ENCODE peak calls at places on chromosomes 11 and 22, in six cellular contexts. L is Caco-2, F is heart left ventricle, C is body of pancreas, X is GM23248, S is psoas muscle. U is an unnamed sample.
A peak's percentile ranks its signal among the peaks of the same experiment; 100 is the strongest.

GRCh38 chr22:20175597-20175900 is 24.7 kb upstream of the CCDC188 start:
- DNase-seq in S (no peak), X (peak; percentile 25), L (no peak), C (no peak), F (no peak), U (no peak)

GRCh38 chr22:34437140-34437539 is 516.9 kb upstream of the LARGE1 start:
- DNase-seq in F (no peak), S (no peak), C (no peak), L (no peak), X (no peak), U (no peak)

GRCh38 chr11:2728663-2729332 is 29.0 kb upstream of the KCNQ1OT1 start:
- DNase-seq in F (no peak), X (no peak), C (peak; percentile 70), S (no peak), L (no peak), U (no peak)

GRCh38 chr11:47464479-47464878 is 15.5 kb upstream of the RAPSN start:
- DNase-seq in S (no peak), L (no peak), X (peak; percentile 49), C (no peak), F (no peak), U (no peak)

GRCh38 chr11:35012467-35013191 is 96.2 kb downstream of the PDHX start:
- DNase-seq in X (no peak), F (no peak), L (no peak), C (no peak), S (no peak), U (no peak)

GRCh38 chr11:64489831-64490441 is 101.1 kb upstream of the SLC22A12 start:
- DNase-seq in F (no peak), S (peak; percentile 66), C (peak; percentile 44), L (peak; percentile 80), X (peak; percentile 70), U (peak; percentile 69)

GRCh38 chr11:64245797-64246623 is 733 bp downstream of the PPP1R14B start:
- DNase-seq in X (peak; percentile 98), C (peak; percentile 91), L (peak; percentile 72), F (peak; percentile 94), S (peak; percentile 94), U (peak; percentile 76)

GRCh38 chr11:22725079-22725478 is 58.7 kb downstream of the GAS2 start:
- DNase-seq in L (no peak), F (no peak), C (no peak), X (no peak), S (no peak), U (no peak)

GRCh38 chr11:130313383-130314183 is 1.1 kb downstream of the ZBTB44 start:
- DNase-seq in L (no peak), F (no peak), C (no peak), S (no peak), X (peak; percentile 40), U (no peak)

GRCh38 chr11:34053161-34053686 is 1.7 kb downstream of the CAPRIN1 start:
- DNase-seq in L (peak; percentile 78), F (peak; percentile 77), S (peak; percentile 78), C (peak; percentile 62), X (peak; percentile 91), U (peak; percentile 87)

GRCh38 chr11:131898872-131899400 is 528.5 kb downstream of the NTM start:
- DNase-seq in L (no peak), F (no peak), S (no peak), C (no peak), X (no peak), U (no peak)

GRCh38 chr22:41636467-41636866 is 15.4 kb downstream of the XRCC6 start:
- DNase-seq in X (peak; percentile 87), C (no peak), S (peak; percentile 82), F (peak; percentile 69), L (no peak), U (no peak)

GRCh38 chr22:19657252-19658056 is 56.8 kb upstream of the SEPTIN5 start:
- DNase-seq in X (no peak), L (no peak), C (no peak), F (no peak), S (no peak), U (no peak)

GRCh38 chr22:41511521-41511968 is 32.7 kb downstream of the POLR3H start:
- DNase-seq in X (no peak), S (peak; percentile 54), F (peak; percentile 72), C (no peak), L (no peak), U (no peak)

GRCh38 chr11:44680982-44681597 is 45.7 kb upstream of the TSPAN18 start:
- DNase-seq in S (no peak), F (no peak), L (no peak), X (peak; percentile 22), C (no peak), U (no peak)

GRCh38 chr22:36303115-36303467 is 50.2 kb downstream of the APOL1 start:
- DNase-seq in F (no peak), L (no peak), X (no peak), C (no peak), S (no peak), U (no peak)

GRCh38 chr11:46719048-46719542 is at the start of gene F2:
- DNase-seq in S (no peak), L (peak; percentile 83), X (no peak), C (no peak), F (no peak), U (no peak)

DNA sequence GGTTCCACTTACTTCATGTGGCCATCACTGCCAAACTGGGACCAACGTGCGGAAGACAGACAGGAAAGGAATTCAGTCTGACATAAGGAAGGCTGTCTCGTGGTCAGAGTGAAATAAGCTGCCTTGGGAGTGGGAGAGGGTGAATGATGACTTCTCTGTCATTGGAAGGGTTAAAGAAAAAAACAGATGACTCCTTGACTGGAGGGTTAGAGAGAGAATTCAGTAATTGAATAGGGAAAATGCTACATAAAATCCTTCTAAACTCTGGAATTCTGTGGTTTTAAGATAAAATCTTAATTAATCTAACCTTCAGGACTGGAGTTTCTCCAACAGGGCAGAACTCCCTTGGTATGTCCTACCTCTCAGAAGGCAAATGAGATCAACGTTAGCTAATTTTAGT is 33.8 kb downstream of the RAB30 start:
- DNase-seq in C (no peak), L (no peak), F (no peak), S (no peak), X (peak; percentile 30), U (no peak)
- H3K4me1 ChIP-seq in C (peaks cover 25% of the 10 kb centered on the region), L (peaks cover 22% of the 10 kb centered on the region), F (peaks cover 28% of the 10 kb centered on the region), S (peaks cover 48% of the 10 kb centered on the region), X (peaks cover 48% of the 10 kb centered on the region), U (peaks cover 23% of the 10 kb centered on the region)

GRCh38 chr11:12258451-12258850 is 118.9 kb upstream of the PARVA start:
- DNase-seq in X (peak; percentile 53), C (no peak), L (peak; percentile 86), S (no peak), F (no peak), U (no peak)

GRCh38 chr11:12263141-12263693 is 114.2 kb upstream of the PARVA start:
- DNase-seq in C (no peak), L (no peak), S (no peak), X (no peak), F (peak; percentile 53), U (no peak)

GRCh38 chr11:12261551-12261950 is 115.8 kb upstream of the PARVA start:
- DNase-seq in X (no peak), C (no peak), L (no peak), F (no peak), S (no peak), U (no peak)

GRCh38 chr11:12259956-12260355 is 117.4 kb upstream of the PARVA start:
- DNase-seq in X (no peak), C (no peak), S (no peak), F (no peak), L (no peak), U (no peak)

DNA sequence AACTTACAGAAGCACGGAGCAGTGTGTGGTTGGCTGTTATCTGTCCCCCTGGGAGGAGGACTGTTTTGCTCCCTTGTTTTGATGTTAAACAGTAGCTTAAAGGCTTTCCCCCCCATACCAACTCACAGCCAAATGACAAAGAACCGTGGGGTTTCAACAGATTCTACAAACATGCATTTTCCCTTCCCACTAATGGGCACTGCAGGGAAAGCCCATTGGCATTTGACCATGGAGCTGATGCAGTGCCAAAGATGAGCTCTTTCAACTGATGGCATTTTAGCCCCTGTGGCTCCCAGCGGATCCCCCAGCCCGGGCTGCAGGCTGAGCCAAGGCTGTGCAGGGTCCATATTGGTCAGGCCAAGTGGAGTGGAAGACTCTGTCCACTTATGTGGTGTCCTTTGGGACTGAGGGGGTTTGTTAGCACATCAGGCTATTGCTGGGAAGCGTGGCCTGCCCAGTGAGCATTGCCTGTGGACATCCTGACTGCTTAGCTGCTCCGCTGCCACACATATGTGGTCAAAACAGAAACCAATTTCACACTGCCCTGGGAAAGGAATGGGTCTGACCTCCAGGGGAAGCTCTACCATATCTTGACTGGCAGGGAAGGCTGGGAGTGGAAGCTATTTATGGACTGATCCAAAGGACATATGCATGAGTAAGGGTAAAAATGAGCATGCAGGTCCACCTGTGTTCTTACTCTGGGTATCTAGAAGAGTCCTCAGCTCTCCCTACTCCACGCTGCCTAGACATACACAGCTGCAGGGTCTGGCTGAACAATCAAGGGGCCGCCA is 116.4 kb upstream of the PARVA start:
- DNase-seq in L (no peak), S (no peak), X (no peak), F (no peak), C (no peak), U (no peak)
- H3K36me3 ChIP-seq in L (peaks cover 9% of the 10 kb centered on the region), S (peaks cover 50% of the 10 kb centered on the region), X (peaks cover 53% of the 10 kb centered on the region), F (peaks cover 15% of the 10 kb centered on the region), C (peaks cover 11% of the 10 kb centered on the region), U (peaks cover 77% of the 10 kb centered on the region)

GRCh38 chr11:62124186-62125113 is 639 bp downstream of the INCENP start:
- DNase-seq in F (no peak), X (peak; percentile 77), C (no peak), S (no peak), L (peak; percentile 61), U (no peak)

GRCh38 chr11:62123669-62124185 is at the start of gene INCENP:
- DNase-seq in L (peak; percentile 97), C (peak; percentile 96), F (peak; percentile 97), X (peak; percentile 99), S (peak; percentile 98), U (peak; percentile 98)

GRCh38 chr11:62127426-62127825 is 3.6 kb downstream of the INCENP start:
- DNase-seq in L (no peak), S (no peak), F (no peak), C (no peak), X (no peak), U (no peak)

GRCh38 chr11:62125316-62125715 is 1.5 kb downstream of the INCENP start:
- DNase-seq in F (no peak), C (no peak), S (no peak), X (peak; percentile 11), L (no peak), U (no peak)

DNA sequence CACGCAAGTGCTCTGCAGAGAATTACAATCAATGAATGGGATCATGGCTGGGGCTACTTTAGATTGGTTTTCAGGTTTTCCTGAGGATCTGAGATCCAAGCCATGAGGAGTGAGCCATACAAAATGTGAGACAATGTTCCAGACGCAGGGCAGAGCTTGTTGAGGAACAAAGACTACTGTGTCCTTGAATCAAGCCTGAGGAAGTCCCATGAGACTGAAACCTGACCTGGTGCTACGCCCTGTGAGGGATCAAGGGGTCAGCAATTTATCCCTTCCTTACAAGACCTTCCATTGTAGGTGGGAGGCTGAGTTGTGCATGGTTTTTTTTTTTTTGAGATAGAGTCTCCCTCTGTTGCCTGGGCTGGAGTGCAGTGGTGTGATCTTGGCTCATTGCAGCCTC is 2.1 kb downstream of the INCENP start:
- DNase-seq in X (no peak), L (no peak), S (no peak), C (no peak), F (no peak), U (no peak)
- H3K4me3 ChIP-seq in X (no peak overlapping the region), L (no peak overlapping the region), S (no peak overlapping the region), C (no peak overlapping the region), F (no peak overlapping the region), U (no peak overlapping the region)

GRCh38 chr11:28048812-28049211 is 59.1 kb downstream of the KIF18A start:
- DNase-seq in F (no peak), S (no peak), L (no peak), C (no peak), X (no peak), U (no peak)
- H3K4me1 ChIP-seq in F (no peaks in the 10 kb centered on the region), S (no peaks in the 10 kb centered on the region), L (peaks cover 16% of the 10 kb centered on the region), C (no peaks in the 10 kb centered on the region), X (peaks cover 4% of the 10 kb centered on the region), U (no peaks in the 10 kb centered on the region)

GRCh38 chr11:18332302-18332701 is 9.9 kb downstream of the GTF2H1 start:
- DNase-seq in F (no peak), L (no peak), X (no peak), C (no peak), S (no peak), U (no peak)
- H3K36me3 ChIP-seq in F (peaks cover 9% of the 10 kb centered on the region), L (no peaks in the 10 kb centered on the region), X (peaks cover 49% of the 10 kb centered on the region), C (peaks cover 24% of the 10 kb centered on the region), S (peaks cover 84% of the 10 kb centered on the region), U (peaks cover 88% of the 10 kb centered on the region)

U was measured in lower lobe of right lung.